ENCODE peak calls at places on chromosomes 6 and 20, in five cellular contexts. One of them, this sample, is unnamed.

GRCh38 chr6:155543141-155543870 is 87.7 kb upstream of the NOX3 start:
- ATAC-seq in HepG2: no peak
- ATAC-seq in Panc1: no peak
- ATAC-seq in HCT116: no peak
- ATAC-seq in upper lobe of left lung: no peak
- ATAC-seq in this sample: no peak

GRCh38 chr6:16533721-16534136 is 227.5 kb downstream of the ATXN1 start:
- ATAC-seq in Panc1: no peak
- ATAC-seq in HepG2: no peak
- ATAC-seq in upper lobe of left lung: no peak
- ATAC-seq in HCT116: no peak
- ATAC-seq in this sample: no peak

GRCh38 chr20:38195521-38195920 is 30.5 kb upstream of the TGM2 start:
- ATAC-seq in upper lobe of left lung: no peak
- ATAC-seq in HepG2: no peak
- ATAC-seq in HCT116: no peak
- ATAC-seq in Panc1: no peak
- ATAC-seq in this sample: no peak

GRCh38 chr6:154852700-154853099 is 119.5 kb downstream of the SCAF8 start:
- ATAC-seq in HCT116: no peak
- ATAC-seq in HepG2: peak
- ATAC-seq in upper lobe of left lung: no peak
- ATAC-seq in Panc1: peak
- ATAC-seq in this sample: no peak

GRCh38 chr6:39100358-39100757 is 14.6 kb downstream of the SAYSD1 start:
- ATAC-seq in HepG2: no peak
- ATAC-seq in Panc1: no peak
- ATAC-seq in HCT116: no peak
- ATAC-seq in upper lobe of left lung: no peak
- ATAC-seq in this sample: no peak

GRCh38 chr6:35731736-35732532 is 4.9 kb upstream of the ARMC12 start:
- ATAC-seq in Panc1: peak
- ATAC-seq in HCT116: peak
- ATAC-seq in HepG2: peak
- ATAC-seq in upper lobe of left lung: peak
- ATAC-seq in this sample: peak

GRCh38 chr6:110560239-110561015 is 84.0 kb upstream of the SLC22A16 start:
- ATAC-seq in HCT116: no peak
- ATAC-seq in HepG2: no peak
- ATAC-seq in Panc1: no peak
- ATAC-seq in upper lobe of left lung: no peak
- ATAC-seq in this sample: no peak

GRCh38 chr6:145063091-145063490 is 672.2 kb downstream of the EPM2A start:
- ATAC-seq in HCT116: no peak
- ATAC-seq in Panc1: no peak
- ATAC-seq in upper lobe of left lung: no peak
- ATAC-seq in HepG2: no peak
- ATAC-seq in this sample: no peak

GRCh38 chr20:47348539-47349142 is 7.9 kb downstream of the ZMYND8 start:
- ATAC-seq in HCT116: no peak
- ATAC-seq in HepG2: no peak
- ATAC-seq in upper lobe of left lung: no peak
- ATAC-seq in Panc1: no peak
- ATAC-seq in this sample: peak

GRCh38 chr6:155190667-155191066 is 73.1 kb upstream of the CLDN20 start:
- ATAC-seq in Panc1: no peak
- ATAC-seq in upper lobe of left lung: no peak
- ATAC-seq in HCT116: no peak
- ATAC-seq in HepG2: no peak
- ATAC-seq in this sample: no peak

GRCh38 chr20:50141018-50141675 is 12.4 kb downstream of the PEDS1 start:
- ATAC-seq in Panc1: no peak
- ATAC-seq in HepG2: no peak
- ATAC-seq in HCT116: no peak
- ATAC-seq in upper lobe of left lung: no peak
- ATAC-seq in this sample: no peak

GRCh38 chr6:44642345-44642744 is 254.8 kb downstream of the CDC5L start:
- ATAC-seq in HepG2: no peak
- ATAC-seq in Panc1: no peak
- ATAC-seq in upper lobe of left lung: no peak
- ATAC-seq in HCT116: no peak
- ATAC-seq in this sample: no peak

GRCh38 chr20:62837790-62838458 is 21.1 kb downstream of the COL9A3 start:
- ATAC-seq in HCT116: no peak
- ATAC-seq in Panc1: no peak
- ATAC-seq in upper lobe of left lung: peak
- ATAC-seq in HepG2: peak
- ATAC-seq in this sample: peak

GRCh38 chr6:1792989-1793388 is 183.3 kb downstream of the FOXC1 start:
- ATAC-seq in Panc1: peak
- ATAC-seq in HepG2: peak
- ATAC-seq in upper lobe of left lung: no peak
- ATAC-seq in HCT116: peak
- ATAC-seq in this sample: no peak

GRCh38 chr6:162964703-162965140 is 236.9 kb downstream of the PACRG start:
- ATAC-seq in HepG2: no peak
- ATAC-seq in HCT116: peak
- ATAC-seq in upper lobe of left lung: peak
- ATAC-seq in Panc1: peak
- ATAC-seq in this sample: peak

GRCh38 chr6:110875548-110876169 is 1.1 kb downstream of the AMD1 start:
- ATAC-seq in HCT116: peak
- ATAC-seq in upper lobe of left lung: peak
- ATAC-seq in HepG2: peak
- ATAC-seq in Panc1: peak
- ATAC-seq in this sample: peak

GRCh38 chr20:50526403-50526989 is 16.3 kb downstream of the PTPN1 start:
- ATAC-seq in upper lobe of left lung: no peak
- ATAC-seq in Panc1: peak
- ATAC-seq in HCT116: no peak
- ATAC-seq in HepG2: no peak
- ATAC-seq in this sample: no peak

GRCh38 chr6:4603291-4603690 is 172.9 kb upstream of the CDYL start:
- ATAC-seq in Panc1: no peak
- ATAC-seq in upper lobe of left lung: peak
- ATAC-seq in HCT116: no peak
- ATAC-seq in HepG2: no peak
- ATAC-seq in this sample: peak

GRCh38 chr6:1604991-1605821 is 4.5 kb upstream of the FOXC1 start:
- ATAC-seq in Panc1: no peak
- ATAC-seq in upper lobe of left lung: no peak
- ATAC-seq in HCT116: no peak
- ATAC-seq in HepG2: peak
- ATAC-seq in this sample: no peak

GRCh38 chr6:159298840-159299239 is 129.6 kb downstream of the FNDC1 start:
- ATAC-seq in Panc1: no peak
- ATAC-seq in upper lobe of left lung: no peak
- ATAC-seq in HCT116: peak
- ATAC-seq in HepG2: peak
- ATAC-seq in this sample: no peak

GRCh38 chr6:110618591-110619267 is 142.3 kb upstream of the SLC22A16 start:
- ATAC-seq in Panc1: peak
- ATAC-seq in HepG2: peak
- ATAC-seq in upper lobe of left lung: no peak
- ATAC-seq in HCT116: peak
- ATAC-seq in this sample: no peak

GRCh38 chr20:35286899-35287508 is 2.4 kb upstream of the EIF6 start:
- ATAC-seq in upper lobe of left lung: no peak
- ATAC-seq in HCT116: no peak
- ATAC-seq in HepG2: no peak
- ATAC-seq in Panc1: no peak
- ATAC-seq in this sample: no peak

GRCh38 chr20:35284267-35284991 is at the start of gene EIF6:
- ATAC-seq in HCT116: peak
- ATAC-seq in upper lobe of left lung: peak
- ATAC-seq in Panc1: peak
- ATAC-seq in HepG2: peak
- ATAC-seq in this sample: peak

GRCh38 chr20:35284992-35285805 is 627 bp upstream of the EIF6 start:
- ATAC-seq in upper lobe of left lung: no peak
- ATAC-seq in HepG2: peak
- ATAC-seq in HCT116: peak
- ATAC-seq in Panc1: peak
- ATAC-seq in this sample: peak

GRCh38 chr20:35286077-35286898 is 1.7 kb upstream of the EIF6 start:
- ATAC-seq in HepG2: peak
- ATAC-seq in Panc1: no peak
- ATAC-seq in HCT116: no peak
- ATAC-seq in upper lobe of left lung: no peak
- ATAC-seq in this sample: no peak

GRCh38 chr20:35285806-35286076 is 1.2 kb upstream of the EIF6 start:
- ATAC-seq in HCT116: no peak
- ATAC-seq in upper lobe of left lung: no peak
- ATAC-seq in HepG2: peak
- ATAC-seq in Panc1: no peak
- ATAC-seq in this sample: no peak
- H3K4me3 ChIP-seq in HCT116: peak
- H3K4me3 ChIP-seq in upper lobe of left lung: no peak
- H3K4me3 ChIP-seq in HepG2: peak
- H3K4me3 ChIP-seq in Panc1: no peak
- H3K4me3 ChIP-seq in this sample: no peak

GRCh38 chr20:63903796-63904570 is 9.1 kb downstream of the DNAJC5 start:
- ATAC-seq in HCT116: no peak
- ATAC-seq in upper lobe of left lung: no peak
- ATAC-seq in HepG2: no peak
- ATAC-seq in Panc1: no peak
- ATAC-seq in this sample: no peak
- TF ChIP-seq POLR2AphosphoS5 in HCT116: no peak
- TF ChIP-seq POLR2AphosphoS5 in upper lobe of left lung: no peak
- TF ChIP-seq POLR2AphosphoS5 in HepG2: no peak
- TF ChIP-seq POLR2AphosphoS5 in Panc1: no peak
- TF ChIP-seq POLR2AphosphoS5 in this sample: no peak

GRCh38 chr6:56329296-56330050 is 82.1 kb upstream of the COL21A1 start:
- ATAC-seq in upper lobe of left lung: no peak
- ATAC-seq in HCT116: no peak
- ATAC-seq in Panc1: no peak
- ATAC-seq in HepG2: no peak
- ATAC-seq in this sample: peak
- H3K27ac ChIP-seq in upper lobe of left lung: peak
- H3K27ac ChIP-seq in HCT116: no peak
- H3K27ac ChIP-seq in Panc1: no peak
- H3K27ac ChIP-seq in HepG2: no peak
- H3K27ac ChIP-seq in this sample: no peak

DNA sequence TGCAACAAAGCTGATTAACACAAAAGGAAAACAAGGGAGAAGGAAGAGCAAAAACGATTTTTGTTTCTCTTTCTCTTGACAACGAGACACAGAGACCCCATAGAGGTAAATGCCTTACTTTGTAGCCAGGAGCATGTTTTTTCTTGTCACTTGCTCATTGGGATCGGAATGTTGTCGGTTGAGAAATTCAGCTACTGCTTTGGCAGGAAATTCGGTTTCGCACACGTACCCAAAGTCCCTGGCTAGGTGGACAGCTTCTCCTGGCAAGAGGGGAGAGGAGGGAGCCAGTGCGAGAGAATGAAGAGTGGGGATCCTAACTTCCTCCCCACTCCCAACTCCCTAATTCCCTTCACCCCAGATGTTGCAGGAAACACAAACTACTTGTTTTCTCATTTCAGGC is 14.5 kb downstream of the TFAP2A start:
- ATAC-seq in HepG2: no peak
- ATAC-seq in upper lobe of left lung: no peak
- ATAC-seq in Panc1: no peak
- ATAC-seq in HCT116: no peak
- ATAC-seq in this sample: no peak
- H3K4me3 ChIP-seq in HepG2: no peak
- H3K4me3 ChIP-seq in upper lobe of left lung: no peak
- H3K4me3 ChIP-seq in Panc1: no peak
- H3K4me3 ChIP-seq in HCT116: no peak
- H3K4me3 ChIP-seq in this sample: no peak

DNA sequence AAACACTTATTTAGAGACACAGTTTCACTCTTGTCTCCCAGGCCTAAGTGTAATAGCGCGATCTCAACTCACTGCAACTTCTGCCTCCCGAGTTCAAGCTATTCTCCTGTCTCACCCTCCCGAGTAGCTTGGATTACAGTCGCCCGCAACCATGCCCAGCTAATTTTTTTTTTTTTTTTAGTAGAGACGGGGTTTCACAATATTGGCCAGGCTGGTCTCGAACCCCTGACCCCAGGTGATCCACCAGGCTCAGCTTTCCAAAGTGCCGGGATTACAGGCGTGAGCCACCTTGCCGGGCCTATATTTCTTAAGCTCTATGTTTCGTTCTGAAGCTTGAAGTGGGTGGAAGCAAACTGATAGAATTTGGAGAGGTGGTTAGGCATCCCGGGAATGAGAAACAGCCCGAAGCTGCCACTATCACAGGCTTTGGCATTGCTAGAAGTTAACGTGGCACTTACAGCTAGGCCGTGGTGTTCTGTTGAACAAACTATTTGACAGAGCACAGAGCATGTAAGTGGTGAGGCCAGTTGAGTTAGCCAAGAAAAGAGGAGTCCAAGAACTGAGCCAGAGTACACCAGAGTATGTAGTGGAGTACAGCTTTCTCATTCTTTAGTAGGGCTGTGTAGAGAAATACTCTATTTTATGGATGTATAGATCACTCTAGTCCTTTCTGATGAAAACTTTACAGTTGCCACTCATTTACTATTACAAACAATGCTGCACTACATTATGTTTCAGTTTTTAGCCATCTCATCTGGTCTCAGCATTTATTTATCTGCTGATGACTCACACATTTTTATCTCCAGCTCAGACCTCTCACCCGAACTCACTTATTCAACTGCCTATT is 62.0 kb upstream of the HFE start:
- ATAC-seq in upper lobe of left lung: no peak
- ATAC-seq in HCT116: no peak
- ATAC-seq in HepG2: peak
- ATAC-seq in Panc1: no peak
- ATAC-seq in this sample: peak
- TF ChIP-seq POLR2AphosphoS5 in upper lobe of left lung: peak
- TF ChIP-seq POLR2AphosphoS5 in HCT116: no peak
- TF ChIP-seq POLR2AphosphoS5 in HepG2: no peak
- TF ChIP-seq POLR2AphosphoS5 in Panc1: no peak
- TF ChIP-seq POLR2AphosphoS5 in this sample: peak

DNA sequence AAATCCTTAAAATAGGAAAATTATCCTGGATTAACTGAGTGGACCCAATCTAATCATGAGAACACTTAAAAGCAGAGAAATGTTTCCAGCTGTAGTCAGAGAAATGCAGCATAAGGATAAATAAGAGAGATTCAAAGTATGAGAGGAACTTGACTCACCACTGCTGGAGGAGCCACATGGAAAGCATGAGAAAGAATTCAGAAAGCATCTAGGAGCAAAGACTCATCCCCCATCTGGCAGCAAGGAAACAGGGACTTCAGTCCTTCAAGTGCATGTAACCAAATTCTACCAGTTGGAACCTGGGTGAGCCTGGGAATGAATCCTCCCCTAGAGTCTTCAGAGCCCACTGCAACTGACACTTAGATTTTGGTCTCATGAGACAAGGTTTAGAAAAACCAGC is 33.7 kb downstream of the RNF146 start:
- ATAC-seq in upper lobe of left lung: peak
- ATAC-seq in HepG2: no peak
- ATAC-seq in HCT116: no peak
- ATAC-seq in Panc1: peak
- ATAC-seq in this sample: peak
- H3K27ac ChIP-seq in upper lobe of left lung: no peak
- H3K27ac ChIP-seq in HepG2: no peak
- H3K27ac ChIP-seq in HCT116: no peak
- H3K27ac ChIP-seq in Panc1: no peak
- H3K27ac ChIP-seq in this sample: no peak

GRCh38 chr6:142627474-142627873 is 317.5 kb downstream of the HIVEP2 start:
- ATAC-seq in HCT116: no peak
- ATAC-seq in HepG2: no peak
- ATAC-seq in upper lobe of left lung: no peak
- ATAC-seq in Panc1: no peak
- ATAC-seq in this sample: no peak
- H3K4me3 ChIP-seq in HCT116: no peak
- H3K4me3 ChIP-seq in HepG2: no peak
- H3K4me3 ChIP-seq in upper lobe of left lung: no peak
- H3K4me3 ChIP-seq in Panc1: no peak
- H3K4me3 ChIP-seq in this sample: no peak